ENCODE peak calls at places on chromosome 5, in four cellular contexts. L is psoas muscle, V is right atrium auricular region, O is cardiac muscle cell. F is an unnamed sample.

GRCh38 chr5:148290271-148291195 is 21.7 kb upstream of the SPINK7 start:
- DNase-seq in O (peak; percentile 42), V (no peak), L (no peak), F (no peak)

GRCh38 chr5:82635561-82636288 is 357.6 kb upstream of the RPS23 start:
- DNase-seq in O (no peak), L (no peak), V (no peak), F (no peak)

GRCh38 chr5:133389066-133389590 is 223.2 kb downstream of the FSTL4 start:
- DNase-seq in O (no peak), L (no peak), V (no peak), F (no peak)

GRCh38 chr5:123937230-123937629 is 425.3 kb downstream of the CSNK1G3 start:
- DNase-seq in V (no peak), O (peak; percentile 73), L (no peak), F (no peak)

GRCh38 chr5:32069396-32069795 is 104.7 kb downstream of the GOLPH3 start:
- DNase-seq in V (peak; percentile 1), L (no peak), O (no peak), F (no peak)

GRCh38 chr5:139638736-139639618 is 9.2 kb upstream of the CXXC5 start:
- DNase-seq in L (no peak), O (no peak), V (peak; percentile 55), F (no peak)

GRCh38 chr5:146940295-146940694 is 61.7 kb upstream of the PPP2R2B start:
- DNase-seq in O (no peak), V (no peak), L (no peak), F (no peak)

GRCh38 chr5:177103523-177104253 is 17.0 kb downstream of the FGFR4 start:
- DNase-seq in O (no peak), V (no peak), L (no peak), F (no peak)

GRCh38 chr5:122701640-122702523 is 73.0 kb upstream of the SNX2 start:
- DNase-seq in O (no peak), L (no peak), V (no peak), F (no peak)

GRCh38 chr5:13511442-13511841 is 433.0 kb downstream of the DNAH5 start:
- DNase-seq in L (no peak), O (no peak), V (no peak), F (no peak)
- TF ChIP-seq CTCF in L (no peak), O (no peak), V (no peak), F (no peak)

GRCh38 chr5:103014983-103015382 is 105.0 kb downstream of the GIN1 start:
- DNase-seq in O (peak; percentile 17), V (no peak), L (no peak), F (no peak)
- H3K27ac ChIP-seq in O (no peak overlapping the region), V (no peak overlapping the region), L (no peak overlapping the region), F (no peak overlapping the region)

GRCh38 chr5:54841481-54841880 is 143.9 kb downstream of the ESM1 start:
- DNase-seq in L (no peak), O (no peak), V (no peak), F (no peak)

GRCh38 chr5:54845567-54845941 is 139.8 kb downstream of the ESM1 start:
- DNase-seq in V (no peak), L (no peak), O (peak; percentile 58), F (no peak)

GRCh38 chr5:54844905-54845566 is 140.4 kb downstream of the ESM1 start:
- DNase-seq in O (peak; percentile 79), L (no peak), V (no peak), F (no peak)
- H3K4me3 ChIP-seq in O (no peak overlapping the region), L (peak overlapping the region; percentile 54), V (no peak overlapping the region), F (peak overlapping the region; percentile 52)

GRCh38 chr5:134554319-134555222 is 29.1 kb downstream of the JADE2 start:
- DNase-seq in O (peak; percentile 90), L (peak; percentile 60), V (peak; percentile 90), F (no peak)
- TF ChIP-seq CTCF in O (no peak), L (no peak), V (no peak), F (no peak)

F was measured in dorsolateral prefrontal cortex.